ENCODE peak calls at places on chromosomes 16 and 17, in four cellular contexts. I is left ventricle myocardium inferior, O is NCI-H345, P is NCI-H1436. E is an unnamed sample.

GRCh38 chr17:33682622-33683021 is 389.5 kb upstream of the ASIC2 start:
- DNase-seq in I (no peak), O (no peak), P (no peak), E (no peak)

GRCh38 chr17:32588982-32589381 is 102.2 kb downstream of the CDK5R1 start:
- DNase-seq in I (no peak), O (no peak), P (no peak), E (no peak)

GRCh38 chr17:4591529-4591928 is 7.2 kb downstream of the SMTNL2 start:
- DNase-seq in I (no peak), O (no peak), P (no peak), E (no peak)

GRCh38 chr17:47957591-47958490 is at the start of gene PRR15L:
- DNase-seq in I (no peak), O (peak; percentile 97), P (peak; percentile 94), E (no peak)

GRCh38 chr17:4573682-4574081 is 10.6 kb upstream of the SMTNL2 start:
- DNase-seq in I (peak; percentile 67), O (no peak), P (no peak), E (peak; percentile 22)

GRCh38 chr17:58569216-58569615 is 54.8 kb upstream of the MTMR4 start:
- DNase-seq in I (no peak), O (no peak), P (no peak), E (no peak)

GRCh38 chr16:1057252-1057932 is 15.2 kb upstream of the SSTR5 start:
- DNase-seq in I (no peak), O (peak; percentile 28), P (no peak), E (peak; percentile 40)

GRCh38 chr16:89094252-89094901 is 725 bp downstream of the ACSF3 start:
- DNase-seq in I (no peak), O (no peak), P (no peak), E (no peak)

GRCh38 chr16:88465387-88465983 is 12.4 kb downstream of the ZFPM1 start:
- DNase-seq in I (no peak), O (no peak), P (peak; percentile 43), E (no peak)

GRCh38 chr17:32928527-32929287 is 754 bp downstream of the TMEM98 start:
- DNase-seq in I (no peak), O (no peak), P (no peak), E (no peak)

GRCh38 chr16:69940676-69941075 is 10.5 kb upstream of the CLEC18A start:
- DNase-seq in I (no peak), O (no peak), P (no peak), E (no peak)

GRCh38 chr16:81494434-81494806 is 49.8 kb downstream of the CMIP start:
- DNase-seq in I (no peak), O (no peak), P (no peak), E (no peak)

GRCh38 chr17:80845121-80845862 is 146.3 kb upstream of the CHMP6 start:
- DNase-seq in I (no peak), O (no peak), P (no peak), E (no peak)

GRCh38 chr16:84013787-84014569 is 28.6 kb downstream of the SLC38A8 start:
- DNase-seq in I (no peak), O (peak; percentile 51), P (peak; percentile 99), E (peak; percentile 30)

GRCh38 chr16:8674413-8675022 is at the start of gene ABAT:
- DNase-seq in I (peak; percentile 88), O (peak; percentile 90), P (peak; percentile 76), E (peak; percentile 83)

GRCh38 chr17:50466371-50467113 is 2.1 kb downstream of the CHAD start:
- DNase-seq in I (no peak), O (no peak), P (no peak), E (no peak)

GRCh38 chr16:66344533-66345145 is 21.9 kb upstream of the CDH5 start:
- DNase-seq in I (no peak), O (peak; percentile 37), P (peak; percentile 40), E (no peak)

GRCh38 chr17:78828470-78829185 is 12.0 kb downstream of the USP36 start:
- DNase-seq in I (no peak), O (no peak), P (no peak), E (no peak)

GRCh38 chr16:11977206-11978041 is 890 bp downstream of the SNX29 start:
- DNase-seq in I (no peak), O (no peak), P (no peak), E (no peak)

GRCh38 chr16:2955779-2956565 is 8.1 kb upstream of the KREMEN2 start:
- DNase-seq in I (no peak), O (no peak), P (no peak), E (no peak)

GRCh38 chr17:57892146-57892819 is 42.4 kb upstream of the MRPS23 start:
- DNase-seq in I (peak; percentile 90), O (peak; percentile 71), P (peak; percentile 80), E (peak; percentile 65)

GRCh38 chr17:50766222-50767023 is 895 bp downstream of the ANKRD40CL start:
- DNase-seq in I (no peak), O (no peak), P (no peak), E (no peak)

GRCh38 chr16:22191966-22192260 is 14.2 kb upstream of the EEF2K start:
- DNase-seq in I (no peak), O (no peak), P (no peak), E (no peak)

GRCh38 chr17:46865100-46865499 is 13.7 kb downstream of the WNT9B start:
- DNase-seq in I (no peak), O (no peak), P (no peak), E (no peak)

GRCh38 chr17:40097931-40098845 is 2.2 kb downstream of the NR1D1 start:
- DNase-seq in I (peak; percentile 72), O (no peak), P (no peak), E (no peak)

GRCh38 chr16:65754799-65755691 is 611.4 kb upstream of the CDH5 start:
- DNase-seq in I (no peak), O (no peak), P (no peak), E (no peak)

GRCh38 chr16:30760160-30760559 is 1.7 kb downstream of the CFAP119 start:
- DNase-seq in I (peak; percentile 3), O (no peak), P (no peak), E (no peak)

GRCh38 chr16:20901441-20902112 is 1.0 kb downstream of the LYRM1 start:
- DNase-seq in I (peak; percentile 44), O (peak; percentile 23), P (peak; percentile 32), E (no peak)

GRCh38 chr17:76458580-76459490 is 5.9 kb upstream of the UBE2O start:
- DNase-seq in I (peak; percentile 58), O (peak; percentile 22), P (no peak), E (no peak)

GRCh38 chr17:59840908-59841666 is 51.7 kb downstream of the TUBD1 start:
- DNase-seq in I (no peak), O (no peak), P (no peak), E (no peak)

GRCh38 chr17:60170835-60171752 is 21.3 kb downstream of the CA4 start:
- DNase-seq in I (no peak), O (peak; percentile 83), P (no peak), E (no peak)

GRCh38 chr16:23088018-23088417 is 61.2 kb downstream of the USP31 start:
- DNase-seq in I (peak; percentile 36), O (no peak), P (no peak), E (no peak)

GRCh38 chr16:66131156-66131807 is 235.2 kb upstream of the CDH5 start:
- DNase-seq in I (no peak), O (no peak), P (no peak), E (no peak)

GRCh38 chr17:79931517-79932309 is 92.5 kb upstream of the CBX4 start:
- DNase-seq in I (no peak), O (no peak), P (no peak), E (no peak)

GRCh38 chr17:30920282-30920681 is 1.5 kb upstream of the ADAP2 start:
- DNase-seq in I (peak; percentile 26), O (no peak), P (no peak), E (no peak)

GRCh38 chr16:77322757-77323156 is 112.1 kb downstream of the ADAMTS18 start:
- DNase-seq in I (no peak), O (peak; percentile 54), P (no peak), E (no peak)

E was measured in T follicular helper cell.